ENCODE peak calls at places on chromosomes 13 and 19, in eight cellular contexts. R is neural progenitor cell, N is neuronal stem cell, C is SK-N-SH, W is mammary epithelial cell, G is GM23248, A is mesendoderm, Z is IMR-90. P is an unnamed sample.

GRCh38 chr19:40445006-40445312 is 824 bp upstream of the SERTAD3 start:
- DNase-seq in N (no peak), W (no peak), G (no peak), R (no peak), Z (no peak), A (no peak), C (no peak), P (no peak)

GRCh38 chr13:30932481-30933333 is at the start of gene TEX26:
- DNase-seq in R (peak; percentile 90), W (no peak), C (no peak), Z (no peak), A (peak; percentile 90), N (peak; percentile 61), G (no peak), P (peak; percentile 18)

GRCh38 chr13:30577381-30577780 is 40.3 kb upstream of the USPL1 start:
- DNase-seq in W (peak; percentile 98), C (no peak), R (no peak), Z (peak; percentile 95), A (peak; percentile 36), N (no peak), G (peak; percentile 97), P (peak; percentile 97)

GRCh38 chr19:46021531-46022041 is 1.3 kb downstream of the PGLYRP1 start:
- DNase-seq in N (no peak), W (peak; percentile 62), A (peak; percentile 16), G (no peak), R (no peak), Z (no peak), C (no peak), P (no peak)

GRCh38 chr13:102351486-102351885 is 50.4 kb downstream of the FGF14 start:
- DNase-seq in G (no peak), C (no peak), R (no peak), A (no peak), N (no peak), W (no peak), Z (no peak), P (no peak)

GRCh38 chr19:55958356-55958755 is 10.7 kb downstream of the NLRP8 start:
- DNase-seq in C (no peak), G (no peak), W (no peak), R (no peak), Z (no peak), A (no peak), N (no peak), P (no peak)

GRCh38 chr13:25971499-25972145 is 80.2 kb downstream of the SHISA2 start:
- DNase-seq in C (no peak), R (peak; percentile 46), Z (no peak), A (no peak), W (no peak), G (no peak), N (no peak), P (no peak)

GRCh38 chr13:106916329-106916728 is 348.4 kb upstream of the ARGLU1 start:
- DNase-seq in W (no peak), Z (no peak), N (no peak), A (no peak), G (no peak), C (no peak), R (no peak), P (no peak)

GRCh38 chr13:48400820-48401219 is 12.1 kb downstream of the LPAR6 start:
- DNase-seq in N (no peak), W (peak; percentile 91), Z (peak; percentile 46), R (no peak), A (no peak), G (peak; percentile 80), C (no peak), P (peak; percentile 71)

GRCh38 chr19:41795031-41795461 is 1.3 kb upstream of the CEACAM3 start:
- DNase-seq in G (peak; percentile 56), N (peak; percentile 30), A (peak; percentile 57), Z (peak; percentile 16), W (no peak), R (peak; percentile 57), C (peak; percentile 35), P (no peak)

GRCh38 chr13:25207291-25207690 is 35.2 kb upstream of the AMER2 start:
- DNase-seq in R (no peak), W (no peak), A (no peak), C (no peak), G (no peak), N (no peak), Z (no peak), P (no peak)

GRCh38 chr13:73268306-73268705 is 209.5 kb downstream of the KLF5 start:
- DNase-seq in N (no peak), R (no peak), A (no peak), G (peak; percentile 79), W (peak; percentile 87), Z (peak; percentile 65), C (no peak), P (no peak)

GRCh38 chr19:43751466-43752220 is 3.1 kb downstream of the SMG9 start:
- DNase-seq in N (no peak), A (no peak), G (peak; percentile 77), W (peak; percentile 33), R (no peak), Z (peak; percentile 74), C (no peak), P (peak; percentile 75)

GRCh38 chr19:37933965-37934364 is 27.0 kb downstream of the SIPA1L3 start:
- DNase-seq in R (no peak), Z (peak; percentile 20), G (peak; percentile 9), W (peak; percentile 41), N (no peak), C (no peak), A (peak; percentile 41), P (peak; percentile 84)

GRCh38 chr13:71722206-71722605 is 144.8 kb downstream of the DACH1 start:
- DNase-seq in A (no peak), N (no peak), C (no peak), G (no peak), Z (peak; percentile 7), R (no peak), W (peak; percentile 0), P (peak; percentile 22)

GRCh38 chr13:27005556-27005955 is 166.1 kb downstream of the USP12 start:
- DNase-seq in W (no peak), R (peak; percentile 23), N (no peak), Z (no peak), G (no peak), C (no peak), A (no peak), P (peak; percentile 24)

GRCh38 chr19:3062165-3063105 is at the start of gene TLE5:
- DNase-seq in C (peak; percentile 92), W (no peak), G (peak; percentile 79), R (peak; percentile 80), A (peak; percentile 38), N (no peak), Z (no peak), P (no peak)

GRCh38 chr13:42990147-42990990 is 1.7 kb downstream of the EPSTI1 start:
- DNase-seq in G (peak; percentile 30), Z (peak; percentile 57), R (no peak), C (peak; percentile 38), W (no peak), N (no peak), A (no peak), P (no peak)

GRCh38 chr13:105462981-105463380 is 1072.5 kb downstream of the EFNB2 start:
- DNase-seq in W (no peak), N (no peak), Z (peak; percentile 62), R (no peak), G (no peak), C (peak; percentile 16), A (no peak), P (peak; percentile 33)

GRCh38 chr13:112844411-112844810 is 124.6 kb upstream of the MCF2L start:
- DNase-seq in R (no peak), Z (no peak), N (no peak), G (no peak), W (no peak), C (no peak), A (no peak), P (no peak)
- H3K4me2 ChIP-seq in R (no peak overlapping the region), Z (no peak overlapping the region), N (no peak overlapping the region), G (no peak overlapping the region), W (no peak overlapping the region), C (no peak overlapping the region), A (no peak overlapping the region), P (no peak overlapping the region)

DNA sequence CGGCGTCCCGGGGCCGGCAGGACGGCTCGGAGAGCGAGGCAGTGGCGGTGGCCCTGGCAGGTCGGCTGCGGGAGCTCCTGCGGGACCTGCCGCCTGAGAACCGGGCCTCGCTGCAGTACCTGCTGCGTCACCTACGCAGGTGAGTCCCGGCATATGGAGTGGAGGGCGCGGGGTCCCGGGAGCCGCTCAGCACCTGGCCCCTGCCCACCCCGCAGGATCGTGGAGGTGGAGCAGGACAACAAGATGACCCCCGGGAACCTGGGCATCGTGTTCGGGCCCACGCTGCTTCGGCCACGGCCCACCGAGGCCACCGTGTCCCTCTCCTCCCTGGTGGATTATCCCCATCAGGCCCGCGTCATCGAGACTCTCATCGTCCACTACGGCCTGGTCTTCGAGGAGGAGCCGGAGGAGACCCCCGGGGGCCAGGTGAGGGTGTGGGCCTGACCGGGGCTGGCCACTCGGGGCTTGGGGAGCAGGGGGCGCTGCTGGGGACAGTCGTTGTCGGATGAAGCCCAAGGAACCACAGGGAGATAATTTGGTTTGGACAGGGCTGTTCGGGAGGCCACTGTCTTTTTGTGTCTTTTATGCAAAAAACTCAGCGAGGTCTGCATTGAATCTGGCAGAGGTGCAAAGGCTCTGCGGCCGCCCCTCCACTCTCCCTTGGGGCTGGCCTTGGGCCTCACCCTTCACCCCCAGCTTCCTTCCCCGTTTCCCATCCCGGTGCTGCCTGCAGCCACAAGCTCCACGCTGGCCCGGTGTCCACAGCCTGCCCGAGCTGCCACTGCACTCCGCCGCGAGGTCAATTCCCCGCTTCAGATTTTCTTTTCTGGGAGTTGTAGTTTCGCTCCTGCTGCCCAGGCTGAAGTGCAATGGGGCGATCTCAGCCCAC is 12.0 kb downstream of the POLR2E start:
- DNase-seq in A (no peak), W (no peak), Z (no peak), C (no peak), G (no peak), N (no peak), R (no peak), P (no peak)
- H3K4me3 ChIP-seq in A (no peak overlapping the region), W (no peak overlapping the region), Z (no peak overlapping the region), C (peak overlapping the region; percentile 45), G (no peak overlapping the region), N (peak overlapping the region; percentile 10), R (peak overlapping the region; percentile 57), P (no peak overlapping the region)

GRCh38 chr19:38979867-38980266 is 4.3 kb upstream of the FBXO17 start:
- DNase-seq in C (no peak), N (no peak), A (no peak), Z (no peak), W (no peak), R (no peak), G (no peak), P (no peak)

GRCh38 chr19:38975214-38975860 is at the start of gene FBXO17:
- DNase-seq in R (peak; percentile 77), W (peak; percentile 68), N (peak; percentile 50), Z (peak; percentile 63), A (peak; percentile 72), G (peak; percentile 88), C (peak; percentile 90), P (peak; percentile 60)

GRCh38 chr19:38975861-38976271 is 324 bp upstream of the FBXO17 start:
- DNase-seq in Z (peak; percentile 31), G (peak; percentile 67), A (peak; percentile 74), R (peak; percentile 67), N (peak; percentile 37), C (no peak), W (no peak), P (peak; percentile 36)

GRCh38 chr19:38978315-38978689 is 2.8 kb upstream of the FBXO17 start:
- DNase-seq in W (no peak), G (no peak), A (no peak), C (no peak), Z (no peak), R (no peak), N (no peak), P (no peak)

GRCh38 chr19:38977445-38978314 is 2.1 kb upstream of the FBXO17 start:
- DNase-seq in Z (peak; percentile 50), N (no peak), C (no peak), A (no peak), G (peak; percentile 5), W (peak; percentile 73), R (no peak), P (peak; percentile 35)
- H3K4me2 ChIP-seq in Z (no peak overlapping the region), N (no peak overlapping the region), C (no peak overlapping the region), A (no peak overlapping the region), G (no peak overlapping the region), W (no peak overlapping the region), R (no peak overlapping the region), P (no peak overlapping the region)

GRCh38 chr19:11989112-11989456 is 24.2 kb downstream of the ZNF763 start:
- DNase-seq in C (no peak), Z (no peak), N (no peak), G (no peak), R (no peak), A (no peak), W (no peak), P (no peak)
- H3K4me3 ChIP-seq in C (peak overlapping the region; percentile 88), Z (no peak overlapping the region), N (no peak overlapping the region), G (no peak overlapping the region), R (no peak overlapping the region), A (no peak overlapping the region), W (no peak overlapping the region), P (peak overlapping the region; percentile 82)

P was measured in astrocyte.